ENCODE peak calls at places on chromosomes 16 and 17, in nine cellular contexts. One of them, this sample, is unnamed.

GRCh38 chr17:57985675-57985974 is 2.4 kb downstream of the VEZF1 start:
- DNase-seq in NCI-H524: no peak
- DNase-seq in NCI-H226: peak; percentile 72
- DNase-seq in HuH-7: no peak
- DNase-seq in Jurkat, Clone E6-1: no peak
- DNase-seq in NCI-H2171 treated with DMSO at 0.1 percent for 48 hours: no peak
- DNase-seq in ovary: no peak
- DNase-seq in smooth muscle cell of the brain vasculature: no peak
- DNase-seq in stimulated activated CD4-positive, alpha-beta T cell treated with anti-CD3 and anti-CD28 coated beads, Interleukin-15, amount 100 ng/mL, for 1 hour: no peak
- DNase-seq in this sample: no peak

GRCh38 chr16:82699711-82700495 is 73.1 kb downstream of the CDH13 start:
- DNase-seq in NCI-H524: no peak
- DNase-seq in NCI-H226: no peak
- DNase-seq in HuH-7: no peak
- DNase-seq in Jurkat, Clone E6-1: no peak
- DNase-seq in NCI-H2171 treated with DMSO at 0.1 percent for 48 hours: no peak
- DNase-seq in ovary: no peak
- DNase-seq in smooth muscle cell of the brain vasculature: peak; percentile 28
- DNase-seq in stimulated activated CD4-positive, alpha-beta T cell treated with anti-CD3 and anti-CD28 coated beads, Interleukin-15, amount 100 ng/mL, for 1 hour: no peak
- DNase-seq in this sample: no peak

GRCh38 chr17:17741346-17742023 is 60.2 kb downstream of the RAI1 start:
- DNase-seq in NCI-H524: peak; percentile 78
- DNase-seq in NCI-H226: no peak
- DNase-seq in HuH-7: no peak
- DNase-seq in Jurkat, Clone E6-1: no peak
- DNase-seq in NCI-H2171 treated with DMSO at 0.1 percent for 48 hours: peak; percentile 69
- DNase-seq in ovary: peak; percentile 52
- DNase-seq in smooth muscle cell of the brain vasculature: no peak
- DNase-seq in stimulated activated CD4-positive, alpha-beta T cell treated with anti-CD3 and anti-CD28 coated beads, Interleukin-15, amount 100 ng/mL, for 1 hour: no peak
- DNase-seq in this sample: no peak

GRCh38 chr16:47493358-47494337 is 32.5 kb downstream of the PHKB start:
- DNase-seq in NCI-H524: no peak
- DNase-seq in NCI-H226: no peak
- DNase-seq in HuH-7: no peak
- DNase-seq in Jurkat, Clone E6-1: no peak
- DNase-seq in NCI-H2171 treated with DMSO at 0.1 percent for 48 hours: no peak
- DNase-seq in ovary: no peak
- DNase-seq in smooth muscle cell of the brain vasculature: no peak
- DNase-seq in stimulated activated CD4-positive, alpha-beta T cell treated with anti-CD3 and anti-CD28 coated beads, Interleukin-15, amount 100 ng/mL, for 1 hour: no peak
- DNase-seq in this sample: no peak

GRCh38 chr16:87461466-87461975 is 31.3 kb downstream of the ZCCHC14 start:
- DNase-seq in NCI-H524: peak; percentile 63
- DNase-seq in NCI-H226: peak; percentile 91
- DNase-seq in HuH-7: peak; percentile 99
- DNase-seq in Jurkat, Clone E6-1: peak; percentile 20
- DNase-seq in NCI-H2171 treated with DMSO at 0.1 percent for 48 hours: peak; percentile 89
- DNase-seq in ovary: peak; percentile 41
- DNase-seq in smooth muscle cell of the brain vasculature: no peak
- DNase-seq in stimulated activated CD4-positive, alpha-beta T cell treated with anti-CD3 and anti-CD28 coated beads, Interleukin-15, amount 100 ng/mL, for 1 hour: no peak
- DNase-seq in this sample: peak; percentile 57

GRCh38 chr16:84397090-84397489 is 28.8 kb downstream of the ATP2C2 start:
- DNase-seq in NCI-H524: no peak
- DNase-seq in NCI-H226: no peak
- DNase-seq in HuH-7: no peak
- DNase-seq in Jurkat, Clone E6-1: no peak
- DNase-seq in NCI-H2171 treated with DMSO at 0.1 percent for 48 hours: no peak
- DNase-seq in ovary: no peak
- DNase-seq in smooth muscle cell of the brain vasculature: no peak
- DNase-seq in stimulated activated CD4-positive, alpha-beta T cell treated with anti-CD3 and anti-CD28 coated beads, Interleukin-15, amount 100 ng/mL, for 1 hour: no peak
- DNase-seq in this sample: no peak

GRCh38 chr17:1159781-1160180 is 20.0 kb downstream of the ABR start:
- DNase-seq in NCI-H524: no peak
- DNase-seq in NCI-H226: no peak
- DNase-seq in HuH-7: no peak
- DNase-seq in Jurkat, Clone E6-1: no peak
- DNase-seq in NCI-H2171 treated with DMSO at 0.1 percent for 48 hours: no peak
- DNase-seq in ovary: no peak
- DNase-seq in smooth muscle cell of the brain vasculature: no peak
- DNase-seq in stimulated activated CD4-positive, alpha-beta T cell treated with anti-CD3 and anti-CD28 coated beads, Interleukin-15, amount 100 ng/mL, for 1 hour: no peak
- DNase-seq in this sample: no peak

GRCh38 chr17:32604966-32605365 is 118.2 kb downstream of the CDK5R1 start:
- DNase-seq in NCI-H524: no peak
- DNase-seq in NCI-H226: no peak
- DNase-seq in HuH-7: no peak
- DNase-seq in Jurkat, Clone E6-1: no peak
- DNase-seq in NCI-H2171 treated with DMSO at 0.1 percent for 48 hours: no peak
- DNase-seq in ovary: no peak
- DNase-seq in smooth muscle cell of the brain vasculature: no peak
- DNase-seq in stimulated activated CD4-positive, alpha-beta T cell treated with anti-CD3 and anti-CD28 coated beads, Interleukin-15, amount 100 ng/mL, for 1 hour: no peak
- DNase-seq in this sample: no peak

GRCh38 chr17:8707591-8708453 is 36.8 kb downstream of the CCDC42 start:
- DNase-seq in NCI-H524: peak; percentile 6
- DNase-seq in NCI-H226: no peak
- DNase-seq in HuH-7: no peak
- DNase-seq in Jurkat, Clone E6-1: no peak
- DNase-seq in NCI-H2171 treated with DMSO at 0.1 percent for 48 hours: no peak
- DNase-seq in ovary: peak; percentile 32
- DNase-seq in smooth muscle cell of the brain vasculature: no peak
- DNase-seq in stimulated activated CD4-positive, alpha-beta T cell treated with anti-CD3 and anti-CD28 coated beads, Interleukin-15, amount 100 ng/mL, for 1 hour: no peak
- DNase-seq in this sample: no peak

GRCh38 chr16:66616169-66616568 is 11.7 kb downstream of the CMTM3 start:
- DNase-seq in NCI-H524: no peak
- DNase-seq in NCI-H226: no peak
- DNase-seq in HuH-7: no peak
- DNase-seq in Jurkat, Clone E6-1: no peak
- DNase-seq in NCI-H2171 treated with DMSO at 0.1 percent for 48 hours: no peak
- DNase-seq in ovary: no peak
- DNase-seq in smooth muscle cell of the brain vasculature: no peak
- DNase-seq in stimulated activated CD4-positive, alpha-beta T cell treated with anti-CD3 and anti-CD28 coated beads, Interleukin-15, amount 100 ng/mL, for 1 hour: no peak
- DNase-seq in this sample: no peak

GRCh38 chr17:12815642-12816141 is 26.4 kb downstream of the ARHGAP44 start:
- DNase-seq in NCI-H524: no peak
- DNase-seq in NCI-H226: no peak
- DNase-seq in HuH-7: no peak
- DNase-seq in Jurkat, Clone E6-1: no peak
- DNase-seq in NCI-H2171 treated with DMSO at 0.1 percent for 48 hours: no peak
- DNase-seq in ovary: no peak
- DNase-seq in smooth muscle cell of the brain vasculature: no peak
- DNase-seq in stimulated activated CD4-positive, alpha-beta T cell treated with anti-CD3 and anti-CD28 coated beads, Interleukin-15, amount 100 ng/mL, for 1 hour: no peak
- DNase-seq in this sample: no peak

GRCh38 chr17:48113201-48113676 is 5.7 kb downstream of the SNX11 start:
- DNase-seq in NCI-H524: no peak
- DNase-seq in NCI-H226: no peak
- DNase-seq in HuH-7: no peak
- DNase-seq in Jurkat, Clone E6-1: peak; percentile 86
- DNase-seq in NCI-H2171 treated with DMSO at 0.1 percent for 48 hours: no peak
- DNase-seq in ovary: no peak
- DNase-seq in smooth muscle cell of the brain vasculature: no peak
- DNase-seq in stimulated activated CD4-positive, alpha-beta T cell treated with anti-CD3 and anti-CD28 coated beads, Interleukin-15, amount 100 ng/mL, for 1 hour: peak; percentile 9
- DNase-seq in this sample: peak; percentile 71

GRCh38 chr16:51952500-51952899 is 594.4 kb downstream of the TOX3 start:
- DNase-seq in NCI-H524: no peak
- DNase-seq in NCI-H226: no peak
- DNase-seq in HuH-7: no peak
- DNase-seq in Jurkat, Clone E6-1: no peak
- DNase-seq in NCI-H2171 treated with DMSO at 0.1 percent for 48 hours: no peak
- DNase-seq in ovary: no peak
- DNase-seq in smooth muscle cell of the brain vasculature: no peak
- DNase-seq in stimulated activated CD4-positive, alpha-beta T cell treated with anti-CD3 and anti-CD28 coated beads, Interleukin-15, amount 100 ng/mL, for 1 hour: no peak
- DNase-seq in this sample: no peak

This sample was measured in activated CD4-positive, alpha-beta memory T cell treated with anti-CD3 and anti-CD28 coated beads for 36 hours.